ENCODE peak calls at places on chromosome 5, in seven cellular contexts. Y is astrocyte of the hippocampus; Q is stimulated activated CD8-positive, alpha-beta memory T cell treated with anti-CD3 and anti-CD28 coated beads, Interleukin-7, amount 100 ng/mL, for 24 hours; O is activated CD4-positive, alpha-beta memory T cell treated with anti-CD3 and anti-CD28 coated beads, Interleukin-2, amount 10 ng/mL, durations not matched to agents 7 days and 5 days; G is head of caudate nucleus; T is T-helper 1 cell; L is adipocyte. U is an unnamed sample.

GRCh38 chr5:134440185-134440755 is 28.6 kb upstream of the CDKN2AIPNL start:
- DNase-seq in Y (no peak), Q (no peak), O (no peak), G (no peak), T (no peak), L (no peak), U (no peak)

GRCh38 chr5:126056851-126057622 is 366.2 kb upstream of the GRAMD2B start:
- DNase-seq in Y (no peak), Q (no peak), O (no peak), G (no peak), T (no peak), L (no peak), U (no peak)

GRCh38 chr5:110865400-110866094 is 126.7 kb downstream of the SLC25A46 start:
- DNase-seq in Y (peak; percentile 29), Q (no peak), O (peak; percentile 16), G (no peak), T (no peak), L (peak; percentile 27), U (no peak)

GRCh38 chr5:127302509-127302908 is 11.9 kb downstream of the MEGF10 start:
- DNase-seq in Y (no peak), Q (no peak), O (no peak), G (no peak), T (no peak), L (no peak), U (no peak)

GRCh38 chr5:102796481-102796880 is 41.4 kb downstream of the PAM start:
- DNase-seq in Y (no peak), Q (no peak), O (no peak), G (no peak), T (no peak), L (no peak), U (no peak)

GRCh38 chr5:34735436-34736426 is 79.6 kb downstream of the RAI14 start:
- DNase-seq in Y (no peak), Q (no peak), O (no peak), G (no peak), T (no peak), L (peak; percentile 87), U (no peak)

GRCh38 chr5:10831416-10831815 is 70.4 kb upstream of the DAP start:
- DNase-seq in Y (peak; percentile 80), Q (no peak), O (no peak), G (no peak), T (no peak), L (peak; percentile 91), U (no peak)

GRCh38 chr5:172640822-172641358 is at the start of gene NEURL1B:
- DNase-seq in Y (peak; percentile 85), Q (no peak), O (peak; percentile 74), G (peak; percentile 82), T (peak; percentile 12), L (peak; percentile 88), U (peak; percentile 69)

GRCh38 chr5:121954086-121954485 is 7.7 kb upstream of the SRFBP1 start:
- DNase-seq in Y (no peak), Q (no peak), O (no peak), G (no peak), T (no peak), L (no peak), U (no peak)

GRCh38 chr5:91225848-91226686 is 157.1 kb downstream of the ARRDC3 start:
- DNase-seq in Y (peak; percentile 17), Q (peak; percentile 23), O (peak; percentile 69), G (no peak), T (peak; percentile 25), L (no peak), U (no peak)

GRCh38 chr5:102617187-102617856 is 118.5 kb upstream of the SLCO6A1 start:
- DNase-seq in Y (no peak), Q (no peak), O (no peak), G (no peak), T (no peak), L (peak; percentile 80), U (no peak)

GRCh38 chr5:72178910-72179815 is 71.9 kb downstream of the MAP1B start:
- DNase-seq in Y (peak; percentile 98), Q (no peak), O (no peak), G (peak; percentile 75), T (no peak), L (peak; percentile 90), U (no peak)

GRCh38 chr5:169003721-169004481 is 297.0 kb downstream of the SLIT3 start:
- DNase-seq in Y (peak; percentile 54), Q (no peak), O (no peak), G (no peak), T (no peak), L (peak; percentile 33), U (peak; percentile 41)

GRCh38 chr5:2721739-2722138 is 29.7 kb downstream of the IRX2 start:
- DNase-seq in Y (no peak), Q (no peak), O (no peak), G (no peak), T (no peak), L (no peak), U (no peak)

GRCh38 chr5:995318-995717 is 13.3 kb upstream of the NKD2 start:
- DNase-seq in Y (no peak), Q (no peak), O (no peak), G (no peak), T (no peak), L (no peak), U (no peak)

GRCh38 chr5:120122711-120123110 is 341.4 kb upstream of the PRR16 start:
- DNase-seq in Y (no peak), Q (no peak), O (no peak), G (no peak), T (no peak), L (no peak), U (no peak)

GRCh38 chr5:62354028-62354874 is 48.2 kb downstream of the KIF2A start:
- DNase-seq in Y (peak; percentile 64), Q (no peak), O (no peak), G (no peak), T (no peak), L (peak; percentile 83), U (no peak)

GRCh38 chr5:3000631-3001030 is 249.2 kb upstream of the IRX2 start:
- DNase-seq in Y (no peak), Q (no peak), O (no peak), G (no peak), T (no peak), L (no peak), U (no peak)

GRCh38 chr5:171984748-171985419 is 21.6 kb downstream of the FBXW11 start:
- DNase-seq in Y (peak; percentile 60), Q (no peak), O (peak; percentile 57), G (no peak), T (no peak), L (peak; percentile 56), U (no peak)

GRCh38 chr5:131252824-131253171 is 11.1 kb upstream of the CDC42SE2 start:
- DNase-seq in Y (no peak), Q (peak; percentile 53), O (peak; percentile 90), G (peak; percentile 40), T (peak; percentile 74), L (no peak), U (no peak)

GRCh38 chr5:40914835-40915234 is 5.5 kb downstream of the C7 start:
- DNase-seq in Y (peak; percentile 19), Q (no peak), O (no peak), G (no peak), T (no peak), L (peak; percentile 23), U (no peak)

GRCh38 chr5:107853031-107853430 is 182.3 kb upstream of the EFNA5 start:
- DNase-seq in Y (no peak), Q (no peak), O (no peak), G (no peak), T (no peak), L (no peak), U (no peak)

GRCh38 chr5:58496488-58496887 is 5.3 kb downstream of the GAPT start:
- DNase-seq in Y (no peak), Q (no peak), O (no peak), G (no peak), T (no peak), L (no peak), U (no peak)

GRCh38 chr5:154087260-154087659 is 48.5 kb downstream of the MFAP3 start:
- DNase-seq in Y (peak; percentile 90), Q (no peak), O (no peak), G (peak; percentile 42), T (no peak), L (no peak), U (no peak)